ENCODE peak calls at places on chromosomes 12 and 14, in five cellular contexts. T is GM12878, J is HepG2, B is NT2/D1, H is H1. F is an unnamed sample.

GRCh38 chr12:916240-916639 is 33.3 kb downstream of the RAD52 start:
- DNase-seq in T (no peak), H (no peak), B (no peak), J (no peak), F (no peak)

GRCh38 chr12:126668538-126668937 is 1598.4 kb upstream of the TMEM132C start:
- DNase-seq in H (no peak), T (no peak), B (no peak), J (no peak), F (no peak)

GRCh38 chr12:9634177-9634803 is 26.6 kb upstream of the KLRB1 start:
- DNase-seq in J (peak), H (no peak), T (no peak), B (peak), F (peak)

GRCh38 chr12:52645120-52645761 is 6.8 kb downstream of the KRT2 start:
- DNase-seq in B (no peak), J (no peak), H (no peak), T (no peak), F (no peak)

GRCh38 chr12:48351022-48351708 is 446 bp upstream of the ZNF641 start:
- DNase-seq in T (no peak), H (no peak), B (peak), J (peak), F (peak)

GRCh38 chr12:3257411-3257810 is 180.2 kb downstream of the TSPAN9 start:
- DNase-seq in T (no peak), H (no peak), B (peak), J (no peak), F (no peak)

GRCh38 chr14:67268456-67269115 is 27.4 kb downstream of the PALS1 start:
- DNase-seq in B (peak), J (no peak), T (no peak), H (peak), F (no peak)

GRCh38 chr12:538731-539539 is 79.2 kb downstream of the B4GALNT3 start:
- DNase-seq in T (no peak), H (no peak), B (no peak), J (no peak), F (no peak)

GRCh38 chr12:51013441-51013840 is 12.7 kb downstream of the SLC11A2 start:
- DNase-seq in J (no peak), H (no peak), T (no peak), B (no peak), F (no peak)

GRCh38 chr12:32679091-32679909 is at the start of gene DNM1L:
- DNase-seq in J (peak), T (peak), B (peak), H (peak), F (peak)

GRCh38 chr14:100747021-100747586 is 20.4 kb downstream of the DLK1 start:
- DNase-seq in H (no peak), J (peak), T (no peak), B (no peak), F (no peak)

GRCh38 chr14:68945585-68946289 is 33.4 kb downstream of the ACTN1 start:
- DNase-seq in H (no peak), T (no peak), J (peak), B (no peak), F (no peak)

GRCh38 chr12:68451261-68452091 is 119.3 kb upstream of the MDM1 start:
- DNase-seq in H (no peak), B (no peak), J (no peak), T (peak), F (no peak)

GRCh38 chr14:53180272-53181221 is 27.4 kb upstream of the DDHD1 start:
- DNase-seq in H (peak), J (peak), T (peak), B (peak), F (peak)

GRCh38 chr12:106145539-106146447 is 7.0 kb upstream of the NUAK1 start:
- DNase-seq in T (no peak), H (no peak), J (no peak), B (no peak), F (no peak)

GRCh38 chr12:57216931-57217871 is 607 bp downstream of the NXPH4 start:
- DNase-seq in J (no peak), B (no peak), T (no peak), H (no peak), F (peak)

GRCh38 chr12:57215065-57215464 is 1.5 kb upstream of the NXPH4 start:
- DNase-seq in H (no peak), B (no peak), J (no peak), T (no peak), F (no peak)

GRCh38 chr12:57214398-57214781 is 2.2 kb upstream of the NXPH4 start:
- DNase-seq in J (peak), H (no peak), T (no peak), B (peak), F (peak)

GRCh38 chr12:57216014-57216891 is at the start of gene NXPH4:
- DNase-seq in B (no peak), T (no peak), J (no peak), H (no peak), F (peak)

DNA sequence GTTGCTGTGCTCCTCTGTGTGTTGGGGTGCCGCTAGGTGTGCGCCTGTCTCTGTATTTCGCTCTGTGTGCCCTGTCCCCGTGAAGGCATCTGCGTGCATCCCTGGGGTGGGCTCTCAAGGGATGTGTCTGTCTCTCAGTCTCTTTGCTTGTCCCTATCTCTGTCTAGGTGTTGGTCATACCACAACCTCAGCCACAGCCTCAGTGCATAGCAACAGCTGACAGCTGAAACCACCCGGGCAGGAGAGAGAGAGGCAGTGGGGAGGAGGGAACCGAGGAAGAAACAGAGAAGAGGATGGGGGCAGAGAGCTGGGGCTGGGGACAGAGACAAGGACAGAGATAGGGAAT is 953 bp upstream of the NXPH4 start:
- DNase-seq in B (no peak), H (no peak), T (no peak), J (no peak), F (no peak)
- TF ChIP-seq SUZ12 in B (no peak), H (peak), T (no peak), J (no peak), F (no peak)

DNA sequence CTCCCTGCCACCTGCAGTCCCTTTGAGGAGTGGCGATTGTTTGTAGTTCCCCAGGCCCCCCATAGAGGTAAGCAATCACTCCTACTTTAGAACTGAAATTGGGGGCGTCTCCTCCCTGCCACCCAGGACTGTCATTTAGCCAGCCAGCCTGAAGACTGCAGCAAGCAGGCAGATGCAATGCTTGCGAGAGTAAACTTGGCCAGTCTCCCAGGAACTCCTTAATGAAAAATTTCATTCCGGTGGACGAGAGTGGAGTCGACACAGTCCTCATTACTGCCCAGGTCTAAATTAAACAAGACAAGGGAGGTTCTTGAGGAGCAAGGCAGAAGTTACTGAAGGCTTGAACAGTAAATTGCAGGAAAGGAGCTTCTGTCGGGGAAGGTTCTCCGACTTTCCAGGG is 239.5 kb downstream of the SLC41A2 start:
- DNase-seq in H (no peak), B (no peak), J (no peak), T (no peak), F (no peak)
- TF ChIP-seq SUZ12 in H (no peak), B (no peak), J (no peak), T (no peak), F (no peak)

DNA sequence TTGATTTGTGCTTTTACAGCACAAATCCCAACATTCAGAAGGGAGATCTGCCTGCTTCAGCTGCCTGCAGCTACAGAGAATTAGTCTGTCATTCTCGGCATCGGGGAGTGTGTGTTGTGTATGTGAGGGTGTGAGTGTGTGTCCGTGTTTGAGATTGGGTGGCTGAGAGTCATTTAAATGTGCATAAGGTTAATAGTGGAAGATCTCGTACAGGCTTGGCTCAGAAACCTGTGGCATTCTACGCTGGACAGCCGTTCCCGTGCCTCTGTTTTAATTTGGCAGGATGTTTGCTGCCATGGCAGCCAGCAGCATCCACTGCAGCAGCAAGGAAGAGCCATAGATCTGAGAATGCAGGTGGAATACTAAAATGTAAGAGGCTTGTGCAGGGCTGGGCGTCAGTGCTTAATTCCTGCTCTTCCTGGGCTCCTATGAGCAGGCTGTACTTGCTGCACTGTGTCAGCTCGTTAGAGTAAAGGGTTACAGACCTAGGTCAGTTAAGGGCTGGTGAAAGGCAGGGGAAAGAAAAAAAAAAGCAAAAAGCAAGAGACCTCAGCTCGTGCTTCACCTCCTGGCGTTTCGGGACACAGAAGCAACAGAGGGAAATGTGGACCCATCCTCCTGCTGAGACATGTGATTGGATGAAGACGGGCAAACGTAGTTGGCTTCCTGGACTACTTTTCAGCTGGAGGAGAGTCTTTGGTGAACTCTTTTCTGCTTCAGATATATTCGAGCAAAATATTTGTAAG is 205.4 kb downstream of the NAV3 start:
- DNase-seq in J (no peak), T (no peak), H (no peak), B (no peak), F (peak)
- TF ChIP-seq SUZ12 in J (no peak), T (no peak), H (no peak), B (no peak), F (no peak)

GRCh38 chr14:72759670-72760069 is 134.2 kb downstream of the DPF3 start:
- DNase-seq in J (no peak), T (no peak), H (no peak), B (no peak), F (no peak)
- TF ChIP-seq SUZ12 in J (no peak), T (no peak), H (no peak), B (no peak), F (no peak)

F was measured in HEK293T.